ENCODE peak calls at places on chromosomes 6 and 20, in six cellular contexts. P, K, Z, D, T and Y are unnamed samples.

GRCh38 chr20:20450461-20451027 is 82.6 kb downstream of the INSM1 start:
- DNase-seq in T (no peak), K (peak; percentile 36), Z (no peak), D (no peak), P (peak; percentile 15), Y (no peak)

GRCh38 chr6:61682562-61682961 is 603.5 kb downstream of the KHDRBS2 start:
- DNase-seq in D (no peak), Z (peak; percentile 39), P (no peak), K (no peak), T (no peak), Y (no peak)

GRCh38 chr6:34301408-34301807 is 52.6 kb upstream of the SMIM29 start:
- DNase-seq in Z (no peak), D (no peak), P (peak; percentile 66), T (no peak), K (peak; percentile 85), Y (no peak)

GRCh38 chr20:62876826-62877728 is 15.5 kb upstream of the TCFL5 start:
- DNase-seq in Z (no peak), K (no peak), D (no peak), P (peak; percentile 65), T (no peak), Y (no peak)

GRCh38 chr20:5734559-5735137 is 15.6 kb upstream of the SHLD1 start:
- DNase-seq in Z (no peak), D (peak; percentile 58), K (peak; percentile 15), T (no peak), P (peak; percentile 24), Y (no peak)

GRCh38 chr6:27312146-27312949 is at the start of gene POM121L2:
- DNase-seq in P (peak; percentile 65), K (peak; percentile 36), T (peak; percentile 84), D (peak; percentile 80), Z (peak; percentile 92), Y (peak; percentile 80)

GRCh38 chr20:45953672-45954071 is 18.3 kb downstream of the ZNF335 start:
- DNase-seq in K (no peak), D (no peak), P (no peak), Z (no peak), T (no peak), Y (no peak)

GRCh38 chr6:166008441-166009369 is 158.9 kb downstream of the TBXT start:
- DNase-seq in K (peak; percentile 71), D (peak; percentile 90), T (peak; percentile 63), P (no peak), Z (peak; percentile 41), Y (no peak)

GRCh38 chr6:163327936-163328335 is 86.6 kb upstream of the QKI start:
- DNase-seq in P (no peak), Z (peak; percentile 58), K (no peak), D (no peak), T (no peak), Y (no peak)

GRCh38 chr20:49821850-49822249 is 9.2 kb downstream of the SLC9A8 start:
- DNase-seq in P (peak; percentile 5), T (no peak), D (no peak), K (peak; percentile 81), Z (peak; percentile 42), Y (no peak)

GRCh38 chr20:58004900-58005299 is 223.6 kb downstream of the ANKRD60 start:
- DNase-seq in D (no peak), T (no peak), Z (no peak), P (no peak), K (no peak), Y (no peak)

GRCh38 chr20:49483706-49484101 is 1.2 kb upstream of the KCNB1 start:
- DNase-seq in Z (no peak), D (no peak), P (no peak), T (peak; percentile 56), K (no peak), Y (no peak)

DNA sequence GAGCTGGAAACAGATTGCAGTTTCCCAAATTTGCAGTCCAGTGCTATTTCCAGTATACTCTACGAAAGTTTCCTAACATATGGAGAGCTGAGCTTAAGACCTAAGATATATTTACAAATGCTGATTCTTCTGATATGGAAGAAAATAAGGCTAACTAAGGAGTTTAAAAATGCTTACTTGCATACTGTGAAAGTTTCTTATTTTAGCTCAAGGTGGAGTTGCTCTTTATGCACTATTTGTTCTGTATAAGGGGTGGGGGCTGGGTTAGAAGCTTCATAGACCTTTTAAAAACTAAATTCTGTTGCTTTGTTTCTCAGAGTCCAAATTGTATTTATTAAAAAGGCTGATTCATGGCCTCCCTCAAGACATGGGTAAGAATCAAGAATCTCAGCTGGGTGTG is 7.5 kb downstream of the CD109 start:
- DNase-seq in K (no peak), Z (no peak), P (no peak), D (no peak), T (no peak), Y (no peak)
- H3K4me2 ChIP-seq in K (no peak overlapping the region), Z (no peak overlapping the region), P (no peak overlapping the region), D (peak overlapping the region; percentile 73), T (no peak overlapping the region), Y (no peak overlapping the region)

GRCh38 chr6:97790926-97791590 is 508.0 kb upstream of the MMS22L start:
- DNase-seq in T (no peak), K (no peak), Z (no peak), P (no peak), D (no peak), Y (no peak)
- H3K27ac ChIP-seq in T (no peak overlapping the region), K (no peak overlapping the region), Z (no peak overlapping the region), P (no peak overlapping the region), D (no peak overlapping the region), Y (no peak overlapping the region)

DNA sequence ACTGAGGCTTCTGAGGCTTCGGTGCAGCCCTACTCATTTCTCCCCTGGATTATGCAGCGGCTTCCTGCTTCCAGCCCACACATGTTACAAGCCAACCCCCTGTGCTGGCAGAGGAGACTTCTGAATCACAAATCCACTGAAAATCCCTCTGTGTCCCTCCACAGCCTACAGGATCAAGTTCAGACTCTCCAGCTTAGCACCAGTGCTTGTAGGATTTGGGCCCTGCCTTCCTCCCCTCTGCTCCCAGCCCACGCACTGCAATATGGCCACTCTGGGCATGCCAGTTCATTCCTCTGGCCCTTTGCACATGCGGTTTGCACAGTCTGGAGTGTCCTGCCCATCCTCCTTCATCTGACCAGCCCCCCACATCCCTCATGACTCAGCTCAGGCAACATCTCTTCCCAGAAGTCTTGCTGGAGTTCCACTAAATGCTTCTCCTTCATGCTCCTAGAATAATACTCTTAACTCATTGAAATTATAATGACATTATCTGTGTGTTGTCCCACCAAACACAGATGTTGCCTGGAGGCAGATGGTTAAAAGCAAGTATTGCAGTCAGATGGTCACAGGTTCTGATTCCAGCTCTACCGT is 15.9 kb upstream of the MDGA1 start:
- DNase-seq in Z (no peak), K (peak; percentile 95), P (no peak), D (no peak), T (no peak), Y (no peak)
- H3K4me2 ChIP-seq in Z (no peak overlapping the region), K (no peak overlapping the region), P (no peak overlapping the region), D (peak overlapping the region; percentile 23), T (no peak overlapping the region), Y (no peak overlapping the region)

GRCh38 chr20:31573555-31574295 is 31.4 kb upstream of the ID1 start:
- DNase-seq in K (peak; percentile 23), T (no peak), Z (no peak), P (peak; percentile 36), D (peak; percentile 60), Y (no peak)

GRCh38 chr20:31577194-31577593 is 27.9 kb upstream of the ID1 start:
- DNase-seq in D (no peak), K (no peak), Z (no peak), P (no peak), T (no peak), Y (no peak)

GRCh38 chr20:31579245-31579644 is 25.8 kb upstream of the ID1 start:
- DNase-seq in K (no peak), P (no peak), T (no peak), D (no peak), Z (no peak), Y (no peak)

GRCh38 chr20:31578448-31579138 is 26.5 kb upstream of the ID1 start:
- DNase-seq in Z (no peak), D (no peak), K (no peak), P (no peak), T (no peak), Y (no peak)

GRCh38 chr20:31576751-31577150 is 28.3 kb upstream of the ID1 start:
- DNase-seq in K (no peak), D (no peak), Z (no peak), T (no peak), P (no peak), Y (no peak)
- H3K27ac ChIP-seq in K (no peak overlapping the region), D (peak overlapping the region; percentile 93), Z (no peak overlapping the region), T (no peak overlapping the region), P (no peak overlapping the region), Y (no peak overlapping the region)

DNA sequence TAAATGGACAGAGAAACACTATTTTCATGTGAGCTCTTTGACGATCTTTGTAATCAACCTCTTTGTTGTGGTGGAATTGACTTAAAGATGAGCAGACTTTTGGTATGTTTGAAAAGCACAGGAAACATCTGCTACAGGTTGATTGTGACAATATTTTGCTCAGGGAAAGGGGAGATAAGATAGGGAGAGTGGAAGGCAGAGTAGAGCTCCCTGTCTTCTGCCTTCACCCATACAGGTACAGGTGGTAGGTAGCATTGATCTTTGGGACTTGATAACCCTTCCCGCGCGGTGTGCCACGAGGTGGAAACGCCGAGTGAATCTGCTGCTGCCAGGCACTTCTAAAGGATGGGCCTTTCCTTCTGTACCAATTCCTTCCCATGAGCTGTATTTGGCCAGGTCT is 183.6 kb downstream of the UTRN start:
- DNase-seq in T (no peak), K (no peak), P (no peak), Z (no peak), D (no peak), Y (no peak)
- H3K4me2 ChIP-seq in T (no peak overlapping the region), K (no peak overlapping the region), P (no peak overlapping the region), Z (no peak overlapping the region), D (no peak overlapping the region), Y (no peak overlapping the region)

GRCh38 chr6:170167657-170168159 is 123.2 kb downstream of the DLL1 start:
- DNase-seq in K (no peak), D (no peak), Z (no peak), T (no peak), P (no peak), Y (no peak)
- H3K27ac ChIP-seq in K (no peak overlapping the region), D (no peak overlapping the region), Z (no peak overlapping the region), T (no peak overlapping the region), P (no peak overlapping the region), Y (no peak overlapping the region)

DNA sequence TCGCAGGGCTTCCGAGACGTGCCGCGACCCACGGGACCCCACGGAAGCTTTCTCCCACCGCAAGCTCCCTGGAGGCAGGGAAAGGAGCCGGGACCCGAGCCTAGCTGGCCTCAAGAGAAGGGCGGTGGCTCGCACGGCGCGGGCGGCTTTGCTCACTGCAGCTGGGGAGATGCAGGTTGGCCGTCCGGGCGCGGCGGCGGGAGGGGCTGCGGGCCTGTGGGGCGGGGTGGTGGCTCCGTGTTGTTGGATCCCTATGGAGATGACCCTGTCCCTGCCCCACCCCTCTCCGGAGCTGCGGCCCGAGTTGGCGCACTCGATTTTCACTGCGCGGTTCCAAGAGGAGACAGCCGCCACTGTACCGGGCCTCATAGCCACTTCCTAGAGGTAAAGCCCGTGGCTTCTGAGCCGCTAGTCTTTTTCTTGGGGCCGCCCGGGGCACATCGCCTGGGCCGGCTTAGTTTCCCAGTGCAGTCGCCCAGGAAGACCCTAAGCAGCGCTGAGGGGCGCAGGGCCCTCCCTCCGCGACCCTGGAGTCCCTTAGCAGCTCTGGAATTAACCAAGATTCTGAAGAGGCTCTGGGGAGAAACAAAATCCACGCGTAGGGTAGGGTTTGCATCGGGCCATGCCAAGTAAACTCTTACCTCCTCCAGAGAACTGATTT is at the start of gene ECT2L:
- DNase-seq in P (peak; percentile 35), K (peak; percentile 69), D (no peak), T (peak; percentile 81), Z (peak; percentile 89), Y (peak; percentile 64)
- H3K4me2 ChIP-seq in P (peak within 1 kb of the TSS; percentile 61), K (peak within 1 kb of the TSS; percentile 87), D (no peak within 1 kb of the TSS), T (peak within 1 kb of the TSS; percentile 83), Z (peak within 1 kb of the TSS; percentile 61), Y (peak within 1 kb of the TSS; percentile 50)